ENCODE peak calls at places on chromosomes 2 and 18, in eight cellular contexts. G is SK-N-SH; Z is NB4; Q is gastrocnemius medialis; C is activated CD8-positive, alpha-beta memory T cell treated with anti-CD3 and anti-CD28 coated beads, Interleukin-2, amount 50 U/mL, for 48 hours; M is adrenal gland; R is neural progenitor cell; H is stimulated activated CD4-positive, alpha-beta T cell treated with anti-CD3 and anti-CD28 coated beads, Interleukin-15, amount 100 ng/mL, for 24 hours. K is an unnamed sample.

GRCh38 chr2:119550346-119550745 is 6.1 kb downstream of the CFAP221 start:
- DNase-seq in Q (no peak), G (no peak), H (no peak), C (no peak), Z (no peak), R (no peak), M (no peak), K (no peak)

GRCh38 chr2:188682864-188683263 is 291.3 kb upstream of the COL3A1 start:
- DNase-seq in M (no peak), Z (no peak), C (no peak), Q (no peak), G (no peak), H (no peak), R (no peak), K (no peak)

GRCh38 chr2:105553538-105554196 is 154.8 kb upstream of the FHL2 start:
- DNase-seq in G (no peak), C (peak), R (no peak), H (no peak), M (no peak), Q (no peak), Z (no peak), K (peak)

GRCh38 chr18:62287753-62288668 is 37.1 kb upstream of the TNFRSF11A start:
- DNase-seq in C (no peak), G (no peak), M (no peak), H (no peak), Z (no peak), R (no peak), Q (no peak), K (no peak)

GRCh38 chr2:80392446-80392845 is 87.9 kb upstream of the LRRTM1 start:
- DNase-seq in Q (no peak), G (no peak), R (no peak), H (no peak), C (no peak), Z (no peak), M (no peak), K (no peak)

GRCh38 chr2:7094113-7094760 is 177.0 kb downstream of the RNF144A start:
- DNase-seq in G (no peak), H (no peak), R (no peak), Z (no peak), Q (no peak), C (no peak), M (no peak), K (no peak)

GRCh38 chr2:25651066-25651465 is 22.3 kb downstream of the DTNB start:
- DNase-seq in Q (no peak), R (no peak), G (no peak), H (no peak), C (no peak), M (no peak), Z (no peak), K (no peak)

GRCh38 chr2:106970471-106971261 is 84.7 kb upstream of the ST6GAL2 start:
- DNase-seq in R (no peak), G (no peak), H (no peak), C (no peak), Z (no peak), Q (no peak), M (no peak), K (no peak)

GRCh38 chr2:45778720-45779171 is 127.3 kb downstream of the PRKCE start:
- DNase-seq in R (peak), H (peak), G (peak), C (peak), Q (peak), Z (peak), M (peak), K (peak)

GRCh38 chr2:59756145-59756544 is 797.3 kb downstream of the BCL11A start:
- DNase-seq in G (no peak), Z (peak), R (no peak), M (no peak), Q (no peak), H (no peak), C (no peak), K (no peak)

GRCh38 chr18:23135679-23136325 is 517 bp downstream of the CABLES1 start:
- DNase-seq in Q (no peak), C (peak), M (no peak), R (peak), Z (peak), G (peak), H (peak), K (peak)

GRCh38 chr2:9191044-9191481 is 15.5 kb upstream of the ASAP2 start:
- DNase-seq in G (peak), Z (peak), H (no peak), C (no peak), R (peak), M (peak), Q (no peak), K (no peak)

GRCh38 chr2:108324531-108325256 is 36.0 kb downstream of the SULT1C2 start:
- DNase-seq in M (no peak), R (no peak), Z (no peak), H (no peak), G (no peak), C (no peak), Q (no peak), K (no peak)

GRCh38 chr18:9613550-9614400 is 584 bp downstream of the PPP4R1 start:
- DNase-seq in Z (peak), C (peak), R (peak), G (peak), Q (peak), M (peak), H (peak), K (peak)

GRCh38 chr2:148552675-148553331 is 91.7 kb upstream of the EPC2 start:
- DNase-seq in G (no peak), C (no peak), H (peak), Z (peak), R (no peak), Q (no peak), M (no peak), K (peak)